ENCODE peak calls at places on chromosome 19, in nine cellular contexts. One of them, this sample, is unnamed.

GRCh38 chr19:34391813-34392212 is 12.4 kb upstream of the PDCD2L start:
- DNase-seq in activated naive CD8-positive, alpha-beta T cell treated with anti-CD3 and anti-CD28 coated beads for 36 hours: no peak
- DNase-seq in Kasumi-1: no peak
- DNase-seq in omental fat pad: no peak
- DNase-seq in NCI-H1694: no peak
- DNase-seq in NAMALWA: no peak
- DNase-seq in activated CD4-positive, alpha-beta T cell treated with anti-CD3 and anti-CD28 coated beads, Interleukin-2, amount 10 ng/mL, durations not matched to agents 7 days and 5 days: no peak
- DNase-seq in heart right ventricle: no peak
- DNase-seq in head of caudate nucleus: no peak
- DNase-seq in this sample: no peak

GRCh38 chr19:19529783-19530422 is 1.2 kb downstream of the YJEFN3 start:
- DNase-seq in activated naive CD8-positive, alpha-beta T cell treated with anti-CD3 and anti-CD28 coated beads for 36 hours: no peak
- DNase-seq in Kasumi-1: no peak
- DNase-seq in omental fat pad: no peak
- DNase-seq in NCI-H1694: no peak
- DNase-seq in NAMALWA: no peak
- DNase-seq in activated CD4-positive, alpha-beta T cell treated with anti-CD3 and anti-CD28 coated beads, Interleukin-2, amount 10 ng/mL, durations not matched to agents 7 days and 5 days: no peak
- DNase-seq in heart right ventricle: no peak
- DNase-seq in head of caudate nucleus: no peak
- DNase-seq in this sample: no peak

GRCh38 chr19:49799798-49800376 is 13.2 kb downstream of the FUZ start:
- DNase-seq in activated naive CD8-positive, alpha-beta T cell treated with anti-CD3 and anti-CD28 coated beads for 36 hours: peak
- DNase-seq in Kasumi-1: no peak
- DNase-seq in omental fat pad: no peak
- DNase-seq in NCI-H1694: no peak
- DNase-seq in NAMALWA: no peak
- DNase-seq in activated CD4-positive, alpha-beta T cell treated with anti-CD3 and anti-CD28 coated beads, Interleukin-2, amount 10 ng/mL, durations not matched to agents 7 days and 5 days: no peak
- DNase-seq in heart right ventricle: no peak
- DNase-seq in head of caudate nucleus: no peak
- DNase-seq in this sample: no peak

GRCh38 chr19:15154002-15154612 is 46.7 kb downstream of the NOTCH3 start:
- DNase-seq in activated naive CD8-positive, alpha-beta T cell treated with anti-CD3 and anti-CD28 coated beads for 36 hours: peak
- DNase-seq in Kasumi-1: peak
- DNase-seq in omental fat pad: no peak
- DNase-seq in NCI-H1694: peak
- DNase-seq in NAMALWA: peak
- DNase-seq in activated CD4-positive, alpha-beta T cell treated with anti-CD3 and anti-CD28 coated beads, Interleukin-2, amount 10 ng/mL, durations not matched to agents 7 days and 5 days: peak
- DNase-seq in heart right ventricle: no peak
- DNase-seq in head of caudate nucleus: no peak
- DNase-seq in this sample: no peak

GRCh38 chr19:55460670-55461258 is 678 bp downstream of the ISOC2 start:
- DNase-seq in activated naive CD8-positive, alpha-beta T cell treated with anti-CD3 and anti-CD28 coated beads for 36 hours: peak
- DNase-seq in Kasumi-1: peak
- DNase-seq in omental fat pad: peak
- DNase-seq in NCI-H1694: peak
- DNase-seq in NAMALWA: peak
- DNase-seq in activated CD4-positive, alpha-beta T cell treated with anti-CD3 and anti-CD28 coated beads, Interleukin-2, amount 10 ng/mL, durations not matched to agents 7 days and 5 days: peak
- DNase-seq in heart right ventricle: peak
- DNase-seq in head of caudate nucleus: peak
- DNase-seq in this sample: peak

GRCh38 chr19:43784251-43784980 is 3.6 kb upstream of the KCNN4 start:
- DNase-seq in activated naive CD8-positive, alpha-beta T cell treated with anti-CD3 and anti-CD28 coated beads for 36 hours: peak
- DNase-seq in Kasumi-1: peak
- DNase-seq in omental fat pad: peak
- DNase-seq in NCI-H1694: no peak
- DNase-seq in NAMALWA: peak
- DNase-seq in activated CD4-positive, alpha-beta T cell treated with anti-CD3 and anti-CD28 coated beads, Interleukin-2, amount 10 ng/mL, durations not matched to agents 7 days and 5 days: peak
- DNase-seq in heart right ventricle: no peak
- DNase-seq in head of caudate nucleus: no peak
- DNase-seq in this sample: no peak

GRCh38 chr19:29840066-29840950 is 28.5 kb downstream of the CCNE1 start:
- DNase-seq in activated naive CD8-positive, alpha-beta T cell treated with anti-CD3 and anti-CD28 coated beads for 36 hours: no peak
- DNase-seq in Kasumi-1: no peak
- DNase-seq in omental fat pad: no peak
- DNase-seq in NCI-H1694: no peak
- DNase-seq in NAMALWA: no peak
- DNase-seq in activated CD4-positive, alpha-beta T cell treated with anti-CD3 and anti-CD28 coated beads, Interleukin-2, amount 10 ng/mL, durations not matched to agents 7 days and 5 days: no peak
- DNase-seq in heart right ventricle: no peak
- DNase-seq in head of caudate nucleus: peak
- DNase-seq in this sample: no peak

GRCh38 chr19:28831464-28831863 is 381.5 kb downstream of the UQCRFS1 start:
- DNase-seq in activated naive CD8-positive, alpha-beta T cell treated with anti-CD3 and anti-CD28 coated beads for 36 hours: no peak
- DNase-seq in Kasumi-1: no peak
- DNase-seq in omental fat pad: no peak
- DNase-seq in NCI-H1694: no peak
- DNase-seq in NAMALWA: no peak
- DNase-seq in activated CD4-positive, alpha-beta T cell treated with anti-CD3 and anti-CD28 coated beads, Interleukin-2, amount 10 ng/mL, durations not matched to agents 7 days and 5 days: no peak
- DNase-seq in heart right ventricle: no peak
- DNase-seq in head of caudate nucleus: no peak
- DNase-seq in this sample: no peak

GRCh38 chr19:11321206-11322126 is 18.0 kb downstream of the RAB3D start:
- DNase-seq in activated naive CD8-positive, alpha-beta T cell treated with anti-CD3 and anti-CD28 coated beads for 36 hours: no peak
- DNase-seq in Kasumi-1: no peak
- DNase-seq in omental fat pad: no peak
- DNase-seq in NCI-H1694: no peak
- DNase-seq in NAMALWA: no peak
- DNase-seq in activated CD4-positive, alpha-beta T cell treated with anti-CD3 and anti-CD28 coated beads, Interleukin-2, amount 10 ng/mL, durations not matched to agents 7 days and 5 days: no peak
- DNase-seq in heart right ventricle: no peak
- DNase-seq in head of caudate nucleus: no peak
- DNase-seq in this sample: no peak

GRCh38 chr19:15562861-15563260 is 52.2 kb upstream of the CYP4F8 start:
- DNase-seq in activated naive CD8-positive, alpha-beta T cell treated with anti-CD3 and anti-CD28 coated beads for 36 hours: no peak
- DNase-seq in Kasumi-1: no peak
- DNase-seq in omental fat pad: no peak
- DNase-seq in NCI-H1694: no peak
- DNase-seq in NAMALWA: no peak
- DNase-seq in activated CD4-positive, alpha-beta T cell treated with anti-CD3 and anti-CD28 coated beads, Interleukin-2, amount 10 ng/mL, durations not matched to agents 7 days and 5 days: no peak
- DNase-seq in heart right ventricle: no peak
- DNase-seq in head of caudate nucleus: no peak
- DNase-seq in this sample: no peak

GRCh38 chr19:824885-825284 is 2.8 kb upstream of the AZU1 start:
- DNase-seq in activated naive CD8-positive, alpha-beta T cell treated with anti-CD3 and anti-CD28 coated beads for 36 hours: no peak
- DNase-seq in Kasumi-1: peak
- DNase-seq in omental fat pad: no peak
- DNase-seq in NCI-H1694: no peak
- DNase-seq in NAMALWA: peak
- DNase-seq in activated CD4-positive, alpha-beta T cell treated with anti-CD3 and anti-CD28 coated beads, Interleukin-2, amount 10 ng/mL, durations not matched to agents 7 days and 5 days: no peak
- DNase-seq in heart right ventricle: no peak
- DNase-seq in head of caudate nucleus: no peak
- DNase-seq in this sample: no peak

GRCh38 chr19:17325881-17326594 is 8.6 kb downstream of the ANO8 start:
- DNase-seq in activated naive CD8-positive, alpha-beta T cell treated with anti-CD3 and anti-CD28 coated beads for 36 hours: no peak
- DNase-seq in Kasumi-1: no peak
- DNase-seq in omental fat pad: no peak
- DNase-seq in NCI-H1694: no peak
- DNase-seq in NAMALWA: no peak
- DNase-seq in activated CD4-positive, alpha-beta T cell treated with anti-CD3 and anti-CD28 coated beads, Interleukin-2, amount 10 ng/mL, durations not matched to agents 7 days and 5 days: no peak
- DNase-seq in heart right ventricle: no peak
- DNase-seq in head of caudate nucleus: peak
- DNase-seq in this sample: no peak

GRCh38 chr19:14118165-14119051 is 846 bp upstream of the PRKACA start:
- DNase-seq in activated naive CD8-positive, alpha-beta T cell treated with anti-CD3 and anti-CD28 coated beads for 36 hours: peak
- DNase-seq in Kasumi-1: peak
- DNase-seq in omental fat pad: peak
- DNase-seq in NCI-H1694: no peak
- DNase-seq in NAMALWA: peak
- DNase-seq in activated CD4-positive, alpha-beta T cell treated with anti-CD3 and anti-CD28 coated beads, Interleukin-2, amount 10 ng/mL, durations not matched to agents 7 days and 5 days: peak
- DNase-seq in heart right ventricle: peak
- DNase-seq in head of caudate nucleus: peak
- DNase-seq in this sample: peak

GRCh38 chr19:21321996-21322395 is 7.2 kb downstream of the ZNF708 start:
- DNase-seq in activated naive CD8-positive, alpha-beta T cell treated with anti-CD3 and anti-CD28 coated beads for 36 hours: no peak
- DNase-seq in Kasumi-1: no peak
- DNase-seq in omental fat pad: no peak
- DNase-seq in NCI-H1694: no peak
- DNase-seq in NAMALWA: no peak
- DNase-seq in activated CD4-positive, alpha-beta T cell treated with anti-CD3 and anti-CD28 coated beads, Interleukin-2, amount 10 ng/mL, durations not matched to agents 7 days and 5 days: no peak
- DNase-seq in heart right ventricle: no peak
- DNase-seq in head of caudate nucleus: no peak
- DNase-seq in this sample: no peak

GRCh38 chr19:12792048-12792852 is 964 bp downstream of the JUNB start:
- DNase-seq in activated naive CD8-positive, alpha-beta T cell treated with anti-CD3 and anti-CD28 coated beads for 36 hours: peak
- DNase-seq in Kasumi-1: peak
- DNase-seq in omental fat pad: no peak
- DNase-seq in NCI-H1694: no peak
- DNase-seq in NAMALWA: peak
- DNase-seq in activated CD4-positive, alpha-beta T cell treated with anti-CD3 and anti-CD28 coated beads, Interleukin-2, amount 10 ng/mL, durations not matched to agents 7 days and 5 days: peak
- DNase-seq in heart right ventricle: peak
- DNase-seq in head of caudate nucleus: peak
- DNase-seq in this sample: peak

GRCh38 chr19:44748426-44749254 is at the start of gene BCL3:
- DNase-seq in activated naive CD8-positive, alpha-beta T cell treated with anti-CD3 and anti-CD28 coated beads for 36 hours: peak
- DNase-seq in Kasumi-1: no peak
- DNase-seq in omental fat pad: no peak
- DNase-seq in NCI-H1694: no peak
- DNase-seq in NAMALWA: peak
- DNase-seq in activated CD4-positive, alpha-beta T cell treated with anti-CD3 and anti-CD28 coated beads, Interleukin-2, amount 10 ng/mL, durations not matched to agents 7 days and 5 days: peak
- DNase-seq in heart right ventricle: peak
- DNase-seq in head of caudate nucleus: peak
- DNase-seq in this sample: peak

GRCh38 chr19:33472696-33473624 is 48.6 kb downstream of the PEPD start:
- DNase-seq in activated naive CD8-positive, alpha-beta T cell treated with anti-CD3 and anti-CD28 coated beads for 36 hours: no peak
- DNase-seq in Kasumi-1: no peak
- DNase-seq in omental fat pad: no peak
- DNase-seq in NCI-H1694: no peak
- DNase-seq in NAMALWA: no peak
- DNase-seq in activated CD4-positive, alpha-beta T cell treated with anti-CD3 and anti-CD28 coated beads, Interleukin-2, amount 10 ng/mL, durations not matched to agents 7 days and 5 days: no peak
- DNase-seq in heart right ventricle: no peak
- DNase-seq in head of caudate nucleus: peak
- DNase-seq in this sample: peak

GRCh38 chr19:1237754-1238372 is at the start of gene CBARP:
- DNase-seq in activated naive CD8-positive, alpha-beta T cell treated with anti-CD3 and anti-CD28 coated beads for 36 hours: peak
- DNase-seq in Kasumi-1: no peak
- DNase-seq in omental fat pad: no peak
- DNase-seq in NCI-H1694: no peak
- DNase-seq in NAMALWA: no peak
- DNase-seq in activated CD4-positive, alpha-beta T cell treated with anti-CD3 and anti-CD28 coated beads, Interleukin-2, amount 10 ng/mL, durations not matched to agents 7 days and 5 days: no peak
- DNase-seq in heart right ventricle: no peak
- DNase-seq in head of caudate nucleus: peak
- DNase-seq in this sample: peak